ENCODE peak calls at places on chromosomes 7 and 10, in four cellular contexts. Q is uterus, B is spleen, G is transverse colon. I is an unnamed sample.

GRCh38 chr10:31484407-31485135 is 165.6 kb downstream of the ZEB1 start:
- DNase-seq in G (no peak), Q (no peak), B (no peak), I (no peak)

GRCh38 chr10:25102423-25102822 is 72.4 kb upstream of the GPR158 start:
- DNase-seq in Q (no peak), B (no peak), G (no peak), I (no peak)

GRCh38 chr7:85160223-85160622 is 26.6 kb downstream of the SEMA3D start:
- DNase-seq in B (no peak), Q (no peak), G (no peak), I (no peak)

GRCh38 chr7:47638679-47639306 is 56.9 kb upstream of the TNS3 start:
- DNase-seq in G (peak; percentile 68), B (no peak), Q (peak; percentile 73), I (no peak)

GRCh38 chr7:35253680-35254495 is at the start of gene TBX20:
- DNase-seq in B (peak; percentile 74), Q (no peak), G (peak; percentile 51), I (no peak)

GRCh38 chr7:98352621-98353020 is 48.3 kb downstream of the BAIAP2L1 start:
- DNase-seq in G (no peak), Q (no peak), B (no peak), I (no peak)

GRCh38 chr7:5514440-5515035 is 90.9 kb upstream of the TNRC18 start:
- DNase-seq in B (no peak), G (no peak), Q (no peak), I (no peak)

GRCh38 chr7:39465055-39465929 is 100.9 kb upstream of the YAE1 start:
- DNase-seq in Q (peak; percentile 28), B (no peak), G (peak; percentile 50), I (no peak)

DNA sequence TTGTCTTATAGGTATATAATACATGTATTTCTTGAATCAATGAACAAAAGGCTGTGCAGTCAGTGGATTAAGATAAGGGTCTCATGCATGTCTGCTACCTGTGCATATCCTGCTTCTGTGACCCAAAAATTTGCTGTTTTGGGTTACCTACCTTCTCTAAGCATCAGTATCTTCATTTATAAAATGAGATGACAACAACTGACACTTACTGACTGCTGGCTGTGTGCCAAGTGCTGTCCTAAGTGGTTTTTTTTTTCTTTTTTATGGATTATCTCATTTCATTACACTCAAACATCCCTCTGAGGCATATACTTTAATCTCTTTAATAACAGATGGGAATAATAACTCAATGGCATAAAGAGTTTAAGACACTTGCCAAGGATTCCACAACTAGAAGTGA is 2.1 kb downstream of the PDK4 start:
- DNase-seq in Q (no peak), G (no peak), B (no peak), I (no peak)
- H3K27me3 ChIP-seq in Q (no peaks in the 10 kb centered on the region), G (no peaks in the 10 kb centered on the region), B (peaks cover 11% of the 10 kb centered on the region), I (no peaks in the 10 kb centered on the region)

DNA sequence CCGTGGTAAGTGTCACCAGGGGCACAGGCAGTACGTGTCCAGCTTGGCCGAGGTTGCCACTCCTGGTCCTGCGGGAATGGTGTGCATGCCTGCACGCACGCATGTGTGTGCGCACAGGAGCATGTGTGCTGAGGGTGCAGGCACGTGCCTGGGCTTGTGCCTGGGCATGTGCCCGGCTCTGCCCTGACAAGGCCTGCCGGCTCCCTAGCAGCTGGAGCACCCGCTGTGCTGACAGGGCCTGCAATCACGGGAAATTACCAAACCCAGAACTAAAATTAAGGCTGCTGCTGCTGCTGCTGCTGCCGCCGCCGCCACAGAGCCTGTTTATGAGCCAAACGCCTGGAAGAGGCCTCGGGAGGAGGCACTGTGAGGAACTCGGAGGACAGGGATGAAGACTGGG is 28.7 kb downstream of the GHRHR start:
- DNase-seq in G (no peak), B (peak; percentile 66), Q (no peak), I (no peak)
- TF ChIP-seq POLR2A in G (no peak), B (no peak), Q (no peak), I (no peak)

GRCh38 chr7:115354925-115355324 is 433.0 kb downstream of the MDFIC start:
- DNase-seq in Q (no peak), G (no peak), B (no peak), I (no peak)

GRCh38 chr7:115357213-115357999 is 435.5 kb downstream of the MDFIC start:
- DNase-seq in Q (no peak), B (no peak), G (no peak), I (no peak)

GRCh38 chr7:115359919-115360318 is 438.0 kb downstream of the MDFIC start:
- DNase-seq in B (no peak), G (no peak), Q (no peak), I (no peak)

GRCh38 chr7:115359119-115359518 is 437.2 kb downstream of the MDFIC start:
- DNase-seq in G (no peak), B (no peak), Q (no peak), I (no peak)

GRCh38 chr7:115356139-115356746 is 434.3 kb downstream of the MDFIC start:
- DNase-seq in Q (no peak), G (no peak), B (no peak), I (no peak)
- TF ChIP-seq CTCF in Q (no peak), G (peak; percentile 25), B (no peak), I (peak; percentile 21)

DNA sequence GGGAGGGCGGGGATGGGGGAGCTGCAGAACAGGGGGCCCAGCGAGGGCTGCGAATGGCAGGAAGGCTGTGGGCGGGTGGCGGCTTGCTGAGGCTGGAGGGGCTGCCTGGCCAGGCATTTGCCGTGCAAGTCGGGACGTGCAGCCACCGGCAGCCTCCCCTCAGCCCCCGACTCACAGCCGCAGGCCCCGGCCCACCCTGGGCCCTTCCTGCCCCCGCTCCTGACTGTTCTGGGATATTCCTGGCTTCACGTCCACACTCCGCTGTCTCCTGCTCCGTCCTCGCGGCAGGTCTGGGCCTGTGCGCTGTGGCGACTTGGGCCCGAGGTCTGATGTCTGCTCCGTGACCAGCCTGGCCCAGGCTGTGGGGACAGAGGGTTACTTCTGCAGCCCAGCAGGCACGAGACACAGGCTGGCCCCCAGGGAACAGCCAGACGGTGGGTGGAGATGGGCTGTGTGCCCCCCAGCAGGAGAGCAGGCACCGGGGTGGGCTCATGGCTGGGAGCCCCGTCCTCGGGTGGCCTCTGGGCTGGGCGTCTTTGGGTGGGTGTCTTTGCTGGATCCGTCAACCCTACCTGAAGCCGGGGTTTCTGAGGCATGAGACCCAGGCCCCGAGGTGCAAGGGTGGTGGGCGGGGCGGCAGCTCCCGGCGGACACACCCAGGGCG is 86.5 kb downstream of the FOXL3 start:
- DNase-seq in B (peak; percentile 72), G (peak; percentile 5), Q (peak; percentile 4), I (no peak)
- H3K27me3 ChIP-seq in B (peaks cover 35% of the 10 kb centered on the region), G (no peaks in the 10 kb centered on the region), Q (no peaks in the 10 kb centered on the region), I (no peaks in the 10 kb centered on the region)